ENCODE peak calls at places on chromosomes 6 and 20, in seven cellular contexts. One of them, this sample, is unnamed.

GRCh38 chr20:16459019-16459700 is 114.1 kb downstream of the KIF16B start:
- DNase-seq in A549: peak
- DNase-seq in heart left ventricle: peak
- DNase-seq in naive thymus-derived CD4-positive, alpha-beta T cell: no peak
- DNase-seq in CD8-positive, alpha-beta memory T cell: no peak
- DNase-seq in suprapubic skin: no peak
- DNase-seq in foreskin keratinocyte: peak
- DNase-seq in this sample: no peak

GRCh38 chr6:149150999-149151398 is 166.5 kb upstream of the TAB2 start:
- DNase-seq in suprapubic skin: no peak
- DNase-seq in A549: no peak
- DNase-seq in CD8-positive, alpha-beta memory T cell: no peak
- DNase-seq in heart left ventricle: no peak
- DNase-seq in foreskin keratinocyte: no peak
- DNase-seq in naive thymus-derived CD4-positive, alpha-beta T cell: no peak
- DNase-seq in this sample: no peak

GRCh38 chr6:15063253-15063853 is 182.5 kb upstream of the JARID2 start:
- DNase-seq in A549: no peak
- DNase-seq in foreskin keratinocyte: peak
- DNase-seq in naive thymus-derived CD4-positive, alpha-beta T cell: no peak
- DNase-seq in heart left ventricle: peak
- DNase-seq in suprapubic skin: no peak
- DNase-seq in CD8-positive, alpha-beta memory T cell: no peak
- DNase-seq in this sample: no peak

GRCh38 chr6:53831956-53832660 is 37.3 kb downstream of the LRRC1 start:
- DNase-seq in heart left ventricle: no peak
- DNase-seq in naive thymus-derived CD4-positive, alpha-beta T cell: no peak
- DNase-seq in suprapubic skin: no peak
- DNase-seq in CD8-positive, alpha-beta memory T cell: no peak
- DNase-seq in foreskin keratinocyte: no peak
- DNase-seq in A549: no peak
- DNase-seq in this sample: no peak

GRCh38 chr20:55535366-55535765 is 470.0 kb downstream of the CBLN4 start:
- DNase-seq in A549: no peak
- DNase-seq in foreskin keratinocyte: no peak
- DNase-seq in CD8-positive, alpha-beta memory T cell: no peak
- DNase-seq in suprapubic skin: no peak
- DNase-seq in heart left ventricle: no peak
- DNase-seq in naive thymus-derived CD4-positive, alpha-beta T cell: no peak
- DNase-seq in this sample: no peak

GRCh38 chr20:48147326-48147725 is 362.0 kb upstream of the SULF2 start:
- DNase-seq in CD8-positive, alpha-beta memory T cell: no peak
- DNase-seq in heart left ventricle: no peak
- DNase-seq in naive thymus-derived CD4-positive, alpha-beta T cell: no peak
- DNase-seq in foreskin keratinocyte: no peak
- DNase-seq in A549: no peak
- DNase-seq in suprapubic skin: no peak
- DNase-seq in this sample: no peak

GRCh38 chr6:14384175-14384949 is 266.8 kb downstream of the CD83 start:
- DNase-seq in foreskin keratinocyte: no peak
- DNase-seq in naive thymus-derived CD4-positive, alpha-beta T cell: no peak
- DNase-seq in CD8-positive, alpha-beta memory T cell: no peak
- DNase-seq in suprapubic skin: no peak
- DNase-seq in A549: no peak
- DNase-seq in heart left ventricle: no peak
- DNase-seq in this sample: no peak

GRCh38 chr6:44342052-44342451 is 398 bp upstream of the SPATS1 start:
- DNase-seq in suprapubic skin: no peak
- DNase-seq in heart left ventricle: no peak
- DNase-seq in naive thymus-derived CD4-positive, alpha-beta T cell: no peak
- DNase-seq in CD8-positive, alpha-beta memory T cell: no peak
- DNase-seq in foreskin keratinocyte: no peak
- DNase-seq in A549: no peak
- DNase-seq in this sample: no peak

GRCh38 chr6:14272111-14273085 is 154.8 kb downstream of the CD83 start:
- DNase-seq in foreskin keratinocyte: peak
- DNase-seq in CD8-positive, alpha-beta memory T cell: no peak
- DNase-seq in suprapubic skin: no peak
- DNase-seq in heart left ventricle: no peak
- DNase-seq in naive thymus-derived CD4-positive, alpha-beta T cell: no peak
- DNase-seq in A549: peak
- DNase-seq in this sample: no peak

GRCh38 chr20:43537921-43538854 is 20.6 kb upstream of the SGK2 start:
- DNase-seq in foreskin keratinocyte: peak
- DNase-seq in heart left ventricle: peak
- DNase-seq in A549: peak
- DNase-seq in suprapubic skin: peak
- DNase-seq in CD8-positive, alpha-beta memory T cell: peak
- DNase-seq in naive thymus-derived CD4-positive, alpha-beta T cell: no peak
- DNase-seq in this sample: peak

GRCh38 chr6:68235192-68235812 is 399.8 kb upstream of the ADGRB3 start:
- DNase-seq in foreskin keratinocyte: no peak
- DNase-seq in heart left ventricle: no peak
- DNase-seq in A549: no peak
- DNase-seq in CD8-positive, alpha-beta memory T cell: no peak
- DNase-seq in suprapubic skin: no peak
- DNase-seq in naive thymus-derived CD4-positive, alpha-beta T cell: no peak
- DNase-seq in this sample: no peak

GRCh38 chr6:10733151-10733715 is 10.4 kb downstream of the TMEM14C start:
- DNase-seq in CD8-positive, alpha-beta memory T cell: peak
- DNase-seq in foreskin keratinocyte: no peak
- DNase-seq in suprapubic skin: no peak
- DNase-seq in heart left ventricle: no peak
- DNase-seq in naive thymus-derived CD4-positive, alpha-beta T cell: no peak
- DNase-seq in A549: no peak
- DNase-seq in this sample: peak

GRCh38 chr6:49915035-49915434 is 48.7 kb upstream of the CRISP1 start:
- DNase-seq in naive thymus-derived CD4-positive, alpha-beta T cell: no peak
- DNase-seq in heart left ventricle: peak
- DNase-seq in suprapubic skin: no peak
- DNase-seq in CD8-positive, alpha-beta memory T cell: no peak
- DNase-seq in A549: no peak
- DNase-seq in foreskin keratinocyte: peak
- DNase-seq in this sample: peak

GRCh38 chr6:30974488-30975252 is 8.8 kb upstream of the MUC21 start:
- DNase-seq in A549: no peak
- DNase-seq in CD8-positive, alpha-beta memory T cell: no peak
- DNase-seq in heart left ventricle: no peak
- DNase-seq in foreskin keratinocyte: no peak
- DNase-seq in suprapubic skin: no peak
- DNase-seq in naive thymus-derived CD4-positive, alpha-beta T cell: no peak
- DNase-seq in this sample: no peak

GRCh38 chr20:46857061-46857831 is 37.4 kb upstream of the EYA2 start:
- DNase-seq in CD8-positive, alpha-beta memory T cell: no peak
- DNase-seq in foreskin keratinocyte: no peak
- DNase-seq in heart left ventricle: no peak
- DNase-seq in naive thymus-derived CD4-positive, alpha-beta T cell: no peak
- DNase-seq in A549: no peak
- DNase-seq in suprapubic skin: no peak
- DNase-seq in this sample: peak

GRCh38 chr6:43910638-43911353 is 140.8 kb downstream of the VEGFA start:
- DNase-seq in CD8-positive, alpha-beta memory T cell: no peak
- DNase-seq in naive thymus-derived CD4-positive, alpha-beta T cell: no peak
- DNase-seq in heart left ventricle: no peak
- DNase-seq in suprapubic skin: no peak
- DNase-seq in foreskin keratinocyte: peak
- DNase-seq in A549: peak
- DNase-seq in this sample: no peak

GRCh38 chr6:92945799-92946198 is 473.6 kb downstream of the EPHA7 start:
- DNase-seq in A549: no peak
- DNase-seq in heart left ventricle: no peak
- DNase-seq in CD8-positive, alpha-beta memory T cell: no peak
- DNase-seq in naive thymus-derived CD4-positive, alpha-beta T cell: no peak
- DNase-seq in foreskin keratinocyte: peak
- DNase-seq in suprapubic skin: no peak
- DNase-seq in this sample: no peak

GRCh38 chr6:140314675-140315074 is 940.2 kb upstream of the CITED2 start:
- DNase-seq in foreskin keratinocyte: no peak
- DNase-seq in CD8-positive, alpha-beta memory T cell: no peak
- DNase-seq in heart left ventricle: no peak
- DNase-seq in A549: no peak
- DNase-seq in naive thymus-derived CD4-positive, alpha-beta T cell: no peak
- DNase-seq in suprapubic skin: no peak
- DNase-seq in this sample: no peak

GRCh38 chr6:90096818-90097217 is 199.8 kb downstream of the BACH2 start:
- DNase-seq in CD8-positive, alpha-beta memory T cell: no peak
- DNase-seq in naive thymus-derived CD4-positive, alpha-beta T cell: no peak
- DNase-seq in suprapubic skin: no peak
- DNase-seq in foreskin keratinocyte: no peak
- DNase-seq in A549: no peak
- DNase-seq in heart left ventricle: no peak
- DNase-seq in this sample: no peak

GRCh38 chr6:90100059-90100665 is 196.5 kb downstream of the BACH2 start:
- DNase-seq in foreskin keratinocyte: peak
- DNase-seq in heart left ventricle: no peak
- DNase-seq in suprapubic skin: no peak
- DNase-seq in A549: no peak
- DNase-seq in naive thymus-derived CD4-positive, alpha-beta T cell: no peak
- DNase-seq in CD8-positive, alpha-beta memory T cell: no peak
- DNase-seq in this sample: no peak

GRCh38 chr6:90098025-90098474 is 198.6 kb downstream of the BACH2 start:
- DNase-seq in A549: no peak
- DNase-seq in suprapubic skin: peak
- DNase-seq in CD8-positive, alpha-beta memory T cell: no peak
- DNase-seq in heart left ventricle: peak
- DNase-seq in foreskin keratinocyte: peak
- DNase-seq in naive thymus-derived CD4-positive, alpha-beta T cell: peak
- DNase-seq in this sample: peak

GRCh38 chr6:90097357-90097756 is 199.3 kb downstream of the BACH2 start:
- DNase-seq in A549: no peak
- DNase-seq in suprapubic skin: no peak
- DNase-seq in naive thymus-derived CD4-positive, alpha-beta T cell: no peak
- DNase-seq in CD8-positive, alpha-beta memory T cell: no peak
- DNase-seq in heart left ventricle: no peak
- DNase-seq in foreskin keratinocyte: peak
- DNase-seq in this sample: no peak

GRCh38 chr6:90098637-90099036 is 198.0 kb downstream of the BACH2 start:
- DNase-seq in A549: no peak
- DNase-seq in CD8-positive, alpha-beta memory T cell: no peak
- DNase-seq in naive thymus-derived CD4-positive, alpha-beta T cell: no peak
- DNase-seq in suprapubic skin: no peak
- DNase-seq in heart left ventricle: peak
- DNase-seq in foreskin keratinocyte: no peak
- DNase-seq in this sample: peak
- H3K27ac ChIP-seq in A549: no peak
- H3K27ac ChIP-seq in CD8-positive, alpha-beta memory T cell: no peak
- H3K27ac ChIP-seq in naive thymus-derived CD4-positive, alpha-beta T cell: peak
- H3K27ac ChIP-seq in suprapubic skin: peak
- H3K27ac ChIP-seq in heart left ventricle: peak
- H3K27ac ChIP-seq in foreskin keratinocyte: peak
- H3K27ac ChIP-seq in this sample: peak

GRCh38 chr6:137827411-137827940 is 39.6 kb upstream of the TNFAIP3 start:
- DNase-seq in naive thymus-derived CD4-positive, alpha-beta T cell: no peak
- DNase-seq in heart left ventricle: no peak
- DNase-seq in suprapubic skin: no peak
- DNase-seq in foreskin keratinocyte: peak
- DNase-seq in CD8-positive, alpha-beta memory T cell: no peak
- DNase-seq in A549: no peak
- DNase-seq in this sample: no peak

GRCh38 chr6:137820952-137821351 is 46.1 kb upstream of the TNFAIP3 start:
- DNase-seq in naive thymus-derived CD4-positive, alpha-beta T cell: no peak
- DNase-seq in CD8-positive, alpha-beta memory T cell: no peak
- DNase-seq in foreskin keratinocyte: no peak
- DNase-seq in A549: no peak
- DNase-seq in suprapubic skin: no peak
- DNase-seq in heart left ventricle: no peak
- DNase-seq in this sample: no peak

GRCh38 chr6:137824502-137824879 is 42.6 kb upstream of the TNFAIP3 start:
- DNase-seq in suprapubic skin: no peak
- DNase-seq in foreskin keratinocyte: no peak
- DNase-seq in A549: no peak
- DNase-seq in naive thymus-derived CD4-positive, alpha-beta T cell: no peak
- DNase-seq in heart left ventricle: no peak
- DNase-seq in CD8-positive, alpha-beta memory T cell: no peak
- DNase-seq in this sample: no peak

GRCh38 chr6:137821486-137821885 is 45.6 kb upstream of the TNFAIP3 start:
- DNase-seq in suprapubic skin: no peak
- DNase-seq in A549: no peak
- DNase-seq in foreskin keratinocyte: no peak
- DNase-seq in naive thymus-derived CD4-positive, alpha-beta T cell: no peak
- DNase-seq in CD8-positive, alpha-beta memory T cell: no peak
- DNase-seq in heart left ventricle: no peak
- DNase-seq in this sample: no peak

GRCh38 chr6:137823826-137824501 is 43.1 kb upstream of the TNFAIP3 start:
- DNase-seq in CD8-positive, alpha-beta memory T cell: peak
- DNase-seq in A549: peak
- DNase-seq in foreskin keratinocyte: peak
- DNase-seq in naive thymus-derived CD4-positive, alpha-beta T cell: peak
- DNase-seq in heart left ventricle: peak
- DNase-seq in suprapubic skin: peak
- DNase-seq in this sample: peak
- H3K27ac ChIP-seq in CD8-positive, alpha-beta memory T cell: peak
- H3K27ac ChIP-seq in A549: no peak
- H3K27ac ChIP-seq in foreskin keratinocyte: peak
- H3K27ac ChIP-seq in naive thymus-derived CD4-positive, alpha-beta T cell: peak
- H3K27ac ChIP-seq in heart left ventricle: no peak
- H3K27ac ChIP-seq in suprapubic skin: peak
- H3K27ac ChIP-seq in this sample: peak

GRCh38 chr6:7671581-7671980 is 54.3 kb upstream of the BMP6 start:
- DNase-seq in suprapubic skin: no peak
- DNase-seq in CD8-positive, alpha-beta memory T cell: no peak
- DNase-seq in foreskin keratinocyte: no peak
- DNase-seq in heart left ventricle: no peak
- DNase-seq in naive thymus-derived CD4-positive, alpha-beta T cell: no peak
- DNase-seq in A549: no peak
- DNase-seq in this sample: no peak
- H3K27ac ChIP-seq in suprapubic skin: peak
- H3K27ac ChIP-seq in CD8-positive, alpha-beta memory T cell: no peak
- H3K27ac ChIP-seq in foreskin keratinocyte: peak
- H3K27ac ChIP-seq in heart left ventricle: no peak
- H3K27ac ChIP-seq in naive thymus-derived CD4-positive, alpha-beta T cell: no peak
- H3K27ac ChIP-seq in A549: peak
- H3K27ac ChIP-seq in this sample: no peak

GRCh38 chr6:98944598-98945011 is 3.1 kb downstream of the FBXL4 start:
- DNase-seq in A549: peak
- DNase-seq in heart left ventricle: no peak
- DNase-seq in naive thymus-derived CD4-positive, alpha-beta T cell: no peak
- DNase-seq in suprapubic skin: no peak
- DNase-seq in foreskin keratinocyte: peak
- DNase-seq in CD8-positive, alpha-beta memory T cell: no peak
- DNase-seq in this sample: no peak
- H3K27ac ChIP-seq in A549: no peak
- H3K27ac ChIP-seq in heart left ventricle: no peak
- H3K27ac ChIP-seq in naive thymus-derived CD4-positive, alpha-beta T cell: peak
- H3K27ac ChIP-seq in suprapubic skin: no peak
- H3K27ac ChIP-seq in foreskin keratinocyte: no peak
- H3K27ac ChIP-seq in CD8-positive, alpha-beta memory T cell: no peak
- H3K27ac ChIP-seq in this sample: no peak

This sample was measured in SJCRH30.